ENCODE peak calls at places on chromosome 14, in five cellular contexts. E, W, N, B and X are unnamed samples.
A peak's percentile ranks its signal among the peaks of the same experiment; 100 is the strongest.

GRCh38 chr14:105065280-105066228 is at the start of gene GPR132:
- DNase-seq in E (peak; percentile 41), W (peak; percentile 92), N (no peak), B (no peak), X (no peak)

GRCh38 chr14:49946320-49947141 is 53.6 kb downstream of the ARF6 start:
- DNase-seq in E (peak; percentile 72), W (no peak), N (peak; percentile 76), B (no peak), X (peak; percentile 95)

GRCh38 chr14:92417759-92418158 is 94.8 kb downstream of the SLC24A4 start:
- DNase-seq in E (no peak), W (no peak), N (no peak), B (no peak), X (no peak)

GRCh38 chr14:19878029-19878642 is 3.2 kb downstream of the OR4K2 start:
- DNase-seq in E (no peak), W (peak; percentile 22), N (no peak), B (no peak), X (peak; percentile 58)

GRCh38 chr14:35044939-35045797 is 904 bp upstream of the FAM177A1 start:
- DNase-seq in E (peak; percentile 49), W (peak; percentile 28), N (no peak), B (no peak), X (no peak)

GRCh38 chr14:20969336-20969735 is 14.0 kb downstream of the RNASE2 start:
- DNase-seq in E (no peak), W (no peak), N (no peak), B (no peak), X (no peak)

GRCh38 chr14:70358631-70359030 is 852 bp downstream of the COX16 start:
- DNase-seq in E (no peak), W (peak; percentile 5), N (peak; percentile 28), B (no peak), X (no peak)

GRCh38 chr14:105021656-105022275 is 883 bp upstream of the CDCA4 start:
- DNase-seq in E (peak; percentile 73), W (no peak), N (peak; percentile 76), B (no peak), X (peak; percentile 77)

GRCh38 chr14:39322807-39323206 is 89.1 kb downstream of the MIA2 start:
- DNase-seq in E (no peak), W (no peak), N (no peak), B (no peak), X (no peak)

GRCh38 chr14:78399316-78399889 is 229.2 kb downstream of the NRXN3 start:
- DNase-seq in E (peak; percentile 47), W (no peak), N (no peak), B (no peak), X (no peak)

GRCh38 chr14:103731481-103731880 is 15.9 kb downstream of the ZFYVE21 start:
- DNase-seq in E (no peak), W (no peak), N (no peak), B (no peak), X (no peak)

GRCh38 chr14:69814397-69814796 is 17.4 kb upstream of the SLC10A1 start:
- DNase-seq in E (no peak), W (no peak), N (no peak), B (no peak), X (no peak)